ENCODE peak calls at places on chromosomes 1 and 21, in five cellular contexts. D is HL-60, J is prostate gland, O is spleen, Y is sigmoid colon. W is an unnamed sample.

GRCh38 chr1:147820898-147821297 is 60.5 kb upstream of the GJA5 start:
- DNase-seq in D (no peak), J (no peak), O (no peak), Y (no peak), W (no peak)

GRCh38 chr1:21254335-21254951 is 35.8 kb downstream of the ECE1 start:
- DNase-seq in D (no peak), J (no peak), O (no peak), Y (peak; percentile 82), W (no peak)

GRCh38 chr1:89890085-89890754 is 69.4 kb downstream of the LRRC8D start:
- DNase-seq in D (no peak), J (no peak), O (no peak), Y (no peak), W (no peak)

GRCh38 chr1:109229531-109230127 is 15.9 kb downstream of the SARS1 start:
- DNase-seq in D (no peak), J (no peak), O (no peak), Y (no peak), W (no peak)

GRCh38 chr1:115062542-115063004 is 26.7 kb downstream of the TSPAN2 start:
- DNase-seq in D (peak; percentile 96), J (peak; percentile 63), O (peak; percentile 91), Y (no peak), W (no peak)

GRCh38 chr1:89633745-89634625 is 1.1 kb downstream of the LRRC8C start:
- DNase-seq in D (peak; percentile 26), J (no peak), O (peak; percentile 78), Y (no peak), W (no peak)

GRCh38 chr1:201537966-201538617 is 835 bp upstream of the NAV1 start:
- DNase-seq in D (no peak), J (no peak), O (no peak), Y (no peak), W (no peak)

GRCh38 chr1:76868154-76868882 is 1.0 kb downstream of the ST6GALNAC5 start:
- DNase-seq in D (no peak), J (no peak), O (peak; percentile 73), Y (no peak), W (no peak)

GRCh38 chr1:50929376-50929958 is 30.6 kb downstream of the FAF1 start:
- DNase-seq in D (no peak), J (no peak), O (no peak), Y (no peak), W (no peak)

GRCh38 chr21:31634993-31635392 is 24.5 kb upstream of the SOD1 start:
- DNase-seq in D (no peak), J (no peak), O (no peak), Y (no peak), W (no peak)

GRCh38 chr21:31624961-31625491 is 34.5 kb upstream of the SOD1 start:
- DNase-seq in D (no peak), J (no peak), O (no peak), Y (no peak), W (no peak)

GRCh38 chr21:31630062-31630711 is 29.3 kb upstream of the SOD1 start:
- DNase-seq in D (no peak), J (peak; percentile 93), O (no peak), Y (no peak), W (no peak)
- TF ChIP-seq POLR2AphosphoS5 in D (no peak), J (peak; percentile 86), O (no peak), Y (no peak), W (no peak)

GRCh38 chr1:36125129-36125991 is at the start of gene COL8A2:
- DNase-seq in D (no peak), J (peak; percentile 17), O (no peak), Y (peak; percentile 81), W (no peak)

GRCh38 chr1:36124404-36125128 is 456 bp downstream of the COL8A2 start:
- DNase-seq in D (no peak), J (no peak), O (no peak), Y (no peak), W (no peak)

GRCh38 chr1:36123357-36123756 is 1.7 kb downstream of the COL8A2 start:
- DNase-seq in D (no peak), J (no peak), O (no peak), Y (no peak), W (no peak)

GRCh38 chr1:36122062-36122461 is 3.0 kb downstream of the COL8A2 start:
- DNase-seq in D (no peak), J (no peak), O (no peak), Y (no peak), W (no peak)

DNA sequence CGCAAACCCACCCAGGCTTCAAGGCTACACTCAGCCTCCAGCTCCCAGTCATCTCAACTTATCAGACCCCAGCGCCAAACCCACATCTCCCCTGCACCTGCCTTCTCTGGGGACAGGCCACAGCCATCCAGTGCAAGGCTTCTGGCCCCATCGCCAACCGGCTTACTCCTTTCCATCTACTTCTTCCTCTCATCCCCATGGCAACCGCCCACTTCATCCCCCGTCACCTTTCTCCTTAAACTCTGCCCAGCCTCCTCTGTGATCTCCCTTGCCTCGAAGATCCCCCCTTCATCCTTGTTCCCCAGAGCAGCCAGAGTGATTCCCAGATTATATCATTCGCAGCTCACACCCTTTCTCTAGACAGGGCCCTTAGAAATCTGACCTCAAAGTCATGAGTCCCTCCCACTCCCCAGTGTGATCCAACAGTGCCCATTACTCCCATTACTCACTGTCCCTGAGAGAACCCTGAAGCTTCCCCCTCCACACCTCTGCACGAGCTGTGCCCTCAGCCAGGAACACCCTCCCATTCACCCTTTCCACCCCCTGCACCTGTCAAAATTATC is 2.5 kb downstream of the COL8A2 start:
- DNase-seq in D (no peak), J (no peak), O (no peak), Y (no peak), W (no peak)
- H3K27me3 ChIP-seq in D (peaks cover 19% of the 10 kb centered on the region), J (no peaks in the 10 kb centered on the region), O (peaks cover 4% of the 10 kb centered on the region), Y (no peaks in the 10 kb centered on the region), W (no peaks in the 10 kb centered on the region)

GRCh38 chr1:39130297-39130696 is 74.2 kb upstream of the MACF1 start:
- DNase-seq in D (no peak), J (peak; percentile 13), O (no peak), Y (no peak), W (no peak)
- TF ChIP-seq POLR2AphosphoS5 in D (no peak), J (peak; percentile 20), O (no peak), Y (no peak), W (no peak)

DNA sequence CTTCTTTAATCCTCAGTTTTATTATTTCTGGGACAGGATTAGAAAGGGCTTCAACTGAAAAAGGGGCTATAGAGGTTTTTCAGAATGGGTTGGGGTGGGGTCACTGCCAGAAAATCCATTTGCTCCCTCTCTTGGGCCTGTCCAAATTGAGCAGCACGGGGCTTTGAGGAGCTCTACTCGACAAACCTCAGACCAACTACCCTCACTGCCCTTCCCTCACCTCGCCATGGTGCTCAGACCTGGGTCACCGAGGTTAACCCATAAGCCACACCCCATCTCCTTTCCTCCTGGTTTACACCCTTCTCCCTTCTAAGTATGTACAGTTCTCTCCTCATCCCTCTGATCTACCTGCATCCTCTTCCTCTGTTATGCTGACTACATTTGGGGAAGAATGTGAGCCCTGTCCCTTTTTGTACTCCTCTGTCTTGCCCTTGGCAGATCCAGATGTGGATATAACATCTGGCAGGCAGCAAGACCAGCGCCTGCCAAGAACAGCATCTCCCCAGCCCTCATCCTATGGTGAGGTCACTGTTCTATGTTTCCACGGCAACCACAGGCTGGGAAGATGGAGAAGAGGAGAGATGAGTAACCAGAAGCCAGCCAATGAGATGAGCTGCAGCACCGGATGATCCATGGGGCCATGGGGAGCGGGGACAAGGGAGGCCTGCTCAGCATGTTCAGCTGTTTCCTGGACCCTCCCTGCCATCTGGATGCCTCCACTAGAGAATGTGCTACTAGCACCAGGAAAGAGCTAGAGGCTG is 3.7 kb upstream of the FABP3 start:
- DNase-seq in D (no peak), J (no peak), O (no peak), Y (peak; percentile 53), W (no peak)
- H3K27me3 ChIP-seq in D (no peaks in the 10 kb centered on the region), J (no peaks in the 10 kb centered on the region), O (no peaks in the 10 kb centered on the region), Y (no peaks in the 10 kb centered on the region), W (no peaks in the 10 kb centered on the region)